ENCODE peak calls at places on chromosomes 4 and X, in four cellular contexts. Z, M, J and Q are unnamed samples.

GRCh38 chr4:177008071-177008835 is 215.5 kb upstream of the VEGFC start:
- DNase-seq in Z (no peak), J (no peak), M (no peak), Q (no peak)

GRCh38 chrX:69815519-69815918 is 199.6 kb downstream of the EDA start:
- DNase-seq in Z (no peak), M (no peak), J (no peak), Q (no peak)

GRCh38 chrX:1679238-1679637 is 64.4 kb downstream of the ASMT start:
- DNase-seq in M (no peak), J (peak), Z (no peak), Q (peak)

GRCh38 chr4:113574636-113575103 is 186.9 kb downstream of the CAMK2D start:
- DNase-seq in M (no peak), Z (no peak), J (no peak), Q (no peak)

GRCh38 chr4:5127556-5127955 is 76.3 kb downstream of the STK32B start:
- DNase-seq in Z (no peak), J (no peak), M (no peak), Q (no peak)

GRCh38 chr4:4394644-4395043 is 7.7 kb downstream of the NSG1 start:
- DNase-seq in J (no peak), M (no peak), Z (no peak), Q (no peak)

GRCh38 chr4:45345551-45345950 is 619.2 kb upstream of the GNPDA2 start:
- DNase-seq in Z (no peak), J (no peak), M (no peak), Q (no peak)

GRCh38 chr4:30875659-30876269 is 155.6 kb downstream of the PCDH7 start:
- DNase-seq in Z (no peak), M (no peak), J (no peak), Q (no peak)

GRCh38 chrX:119880552-119881437 is 9.2 kb downstream of the NDUFA1 start:
- DNase-seq in M (no peak), Z (no peak), J (no peak), Q (no peak)

GRCh38 chrX:108437354-108437753 is 868 bp downstream of the COL4A6 start:
- DNase-seq in M (no peak), J (no peak), Z (no peak), Q (no peak)

GRCh38 chrX:46865281-46865680 is 28.4 kb downstream of the RP2 start:
- DNase-seq in J (no peak), Z (no peak), M (no peak), Q (no peak)

GRCh38 chr4:3291411-3291968 is 1.3 kb upstream of the RGS12 start:
- DNase-seq in M (no peak), Z (no peak), J (no peak), Q (peak)

GRCh38 chrX:65997978-65998717 is 41.7 kb downstream of the VSIG4 start:
- DNase-seq in M (no peak), J (no peak), Z (no peak), Q (no peak)
- TF ChIP-seq POLR2A in M (no peak), J (no peak), Z (no peak), Q (no peak)

GRCh38 chrX:7218321-7219152 is 70.6 kb upstream of the PUDP start:
- DNase-seq in J (no peak), M (no peak), Z (no peak), Q (no peak)

GRCh38 chrX:7223271-7223670 is 75.3 kb upstream of the PUDP start:
- DNase-seq in M (no peak), J (no peak), Z (no peak), Q (no peak)

GRCh38 chrX:7215842-7216241 is 67.9 kb upstream of the PUDP start:
- DNase-seq in Z (no peak), J (no peak), M (no peak), Q (no peak)

GRCh38 chrX:7216981-7217587 is 69.1 kb upstream of the PUDP start:
- DNase-seq in M (no peak), J (no peak), Z (no peak), Q (no peak)

GRCh38 chrX:7219153-7219705 is 71.3 kb upstream of the PUDP start:
- DNase-seq in J (no peak), M (no peak), Z (no peak), Q (no peak)
- H3K4me3 ChIP-seq in J (no peak), M (no peak), Z (no peak), Q (no peak)

GRCh38 chr4:1029536-1029935 is 18.1 kb downstream of the FGFRL1 start:
- DNase-seq in Z (no peak), M (no peak), J (no peak), Q (no peak)

GRCh38 chr4:1028574-1029220 is 17.3 kb downstream of the FGFRL1 start:
- DNase-seq in J (no peak), M (no peak), Z (no peak), Q (no peak)

GRCh38 chr4:1026115-1026514 is 14.7 kb downstream of the FGFRL1 start:
- DNase-seq in Z (no peak), M (peak), J (no peak), Q (no peak)

GRCh38 chr4:1027219-1027915 is 15.9 kb downstream of the FGFRL1 start:
- DNase-seq in J (no peak), Z (no peak), M (no peak), Q (no peak)

GRCh38 chr4:1027916-1028240 is 16.5 kb downstream of the FGFRL1 start:
- DNase-seq in J (no peak), Z (no peak), M (no peak), Q (no peak)
- TF ChIP-seq POLR2A in J (no peak), Z (no peak), M (no peak), Q (no peak)

GRCh38 chrX:3690140-3690539 is 23.3 kb downstream of the PRKX start:
- DNase-seq in Z (no peak), J (no peak), M (no peak), Q (no peak)
- H3K4me3 ChIP-seq in Z (no peak), J (no peak), M (no peak), Q (no peak)

DNA sequence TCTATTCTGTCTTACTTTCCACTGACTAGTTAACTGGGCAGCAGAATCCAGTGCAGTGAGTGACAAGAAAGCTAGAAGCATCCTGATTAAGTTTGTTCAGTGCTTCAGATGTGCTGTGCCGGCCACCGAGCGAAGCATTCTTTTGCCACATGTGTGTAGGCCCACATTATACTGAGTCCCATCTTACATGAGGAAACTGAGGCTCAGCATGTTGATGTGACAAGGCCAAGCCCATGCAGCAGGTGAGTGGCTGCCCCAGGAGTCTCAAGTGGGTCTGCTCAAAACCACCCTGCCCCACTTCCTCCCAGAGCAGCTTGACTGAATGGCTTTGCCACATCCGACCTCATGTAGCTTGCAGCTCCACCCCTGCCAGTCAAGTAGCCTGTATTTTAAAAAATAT is 50.5 kb downstream of the RHOH start:
- DNase-seq in M (peak), J (no peak), Z (no peak), Q (no peak)
- TF ChIP-seq POLR2A in M (no peak), J (no peak), Z (no peak), Q (no peak)

GRCh38 chr4:188971125-188971524 is 831.9 kb downstream of the TRIML1 start:
- DNase-seq in M (no peak), Z (no peak), J (no peak), Q (no peak)

GRCh38 chr4:188975271-188975670 is 836.0 kb downstream of the TRIML1 start:
- DNase-seq in Z (no peak), J (no peak), M (no peak), Q (no peak)

GRCh38 chr4:188976644-188977115 is 837.4 kb downstream of the TRIML1 start:
- DNase-seq in J (no peak), Z (no peak), M (no peak), Q (no peak)
- H3K4me3 ChIP-seq in J (no peak), Z (no peak), M (no peak), Q (no peak)